ENCODE peak calls at places on chromosomes 12 and 14, in six cellular contexts. One of them, this sample, is unnamed.

GRCh38 chr12:15168279-15168678 is 52.9 kb downstream of the RERG start:
- DNase-seq in heart right ventricle: no peak
- DNase-seq in OCI-LY7: no peak
- DNase-seq in fibroblast of lung: no peak
- DNase-seq in PC-9: no peak
- DNase-seq in RWPE1: no peak
- DNase-seq in this sample: no peak

GRCh38 chr12:73935817-73936216 is 601.8 kb upstream of the ATXN7L3B start:
- DNase-seq in heart right ventricle: no peak
- DNase-seq in OCI-LY7: peak; percentile 14
- DNase-seq in fibroblast of lung: no peak
- DNase-seq in PC-9: no peak
- DNase-seq in RWPE1: no peak
- DNase-seq in this sample: no peak

GRCh38 chr14:92969470-92970232 is 46.7 kb downstream of the CHGA start:
- DNase-seq in heart right ventricle: no peak
- DNase-seq in OCI-LY7: no peak
- DNase-seq in fibroblast of lung: no peak
- DNase-seq in PC-9: no peak
- DNase-seq in RWPE1: no peak
- DNase-seq in this sample: no peak

GRCh38 chr14:101948666-101949205 is 15.6 kb upstream of the DYNC1H1 start:
- DNase-seq in heart right ventricle: no peak
- DNase-seq in OCI-LY7: no peak
- DNase-seq in fibroblast of lung: no peak
- DNase-seq in PC-9: no peak
- DNase-seq in RWPE1: no peak
- DNase-seq in this sample: no peak

GRCh38 chr12:47741340-47741703 is 16.0 kb upstream of the ENDOU start:
- DNase-seq in heart right ventricle: peak; percentile 84
- DNase-seq in OCI-LY7: peak; percentile 56
- DNase-seq in fibroblast of lung: peak; percentile 23
- DNase-seq in PC-9: no peak
- DNase-seq in RWPE1: no peak
- DNase-seq in this sample: peak; percentile 65

GRCh38 chr14:38616959-38617358 is 361.1 kb upstream of the CLEC14A start:
- DNase-seq in heart right ventricle: no peak
- DNase-seq in OCI-LY7: no peak
- DNase-seq in fibroblast of lung: no peak
- DNase-seq in PC-9: no peak
- DNase-seq in RWPE1: no peak
- DNase-seq in this sample: no peak

GRCh38 chr14:90558041-90558982 is 161.5 kb downstream of the CALM1 start:
- DNase-seq in heart right ventricle: no peak
- DNase-seq in OCI-LY7: no peak
- DNase-seq in fibroblast of lung: no peak
- DNase-seq in PC-9: no peak
- DNase-seq in RWPE1: no peak
- DNase-seq in this sample: no peak

GRCh38 chr12:51156366-51156765 is 16.6 kb downstream of the TFCP2 start:
- DNase-seq in heart right ventricle: no peak
- DNase-seq in OCI-LY7: no peak
- DNase-seq in fibroblast of lung: peak; percentile 22
- DNase-seq in PC-9: no peak
- DNase-seq in RWPE1: no peak
- DNase-seq in this sample: no peak

GRCh38 chr12:105418232-105418631 is 87.7 kb downstream of the C12orf75 start:
- DNase-seq in heart right ventricle: no peak
- DNase-seq in OCI-LY7: no peak
- DNase-seq in fibroblast of lung: peak; percentile 96
- DNase-seq in PC-9: peak; percentile 73
- DNase-seq in RWPE1: peak; percentile 75
- DNase-seq in this sample: no peak

GRCh38 chr12:82019533-82019932 is 260.4 kb upstream of the PPFIA2 start:
- DNase-seq in heart right ventricle: no peak
- DNase-seq in OCI-LY7: no peak
- DNase-seq in fibroblast of lung: peak; percentile 6
- DNase-seq in PC-9: no peak
- DNase-seq in RWPE1: no peak
- DNase-seq in this sample: no peak

GRCh38 chr14:100126401-100126800 is 33.0 kb downstream of the DEGS2 start:
- DNase-seq in heart right ventricle: no peak
- DNase-seq in OCI-LY7: no peak
- DNase-seq in fibroblast of lung: no peak
- DNase-seq in PC-9: no peak
- DNase-seq in RWPE1: no peak
- DNase-seq in this sample: no peak

GRCh38 chr14:55347040-55347439 is 64.6 kb downstream of the ATG14 start:
- DNase-seq in heart right ventricle: no peak
- DNase-seq in OCI-LY7: no peak
- DNase-seq in fibroblast of lung: no peak
- DNase-seq in PC-9: no peak
- DNase-seq in RWPE1: no peak
- DNase-seq in this sample: no peak

GRCh38 chr14:96267336-96267735 is 11.3 kb downstream of the BDKRB1 start:
- DNase-seq in heart right ventricle: no peak
- DNase-seq in OCI-LY7: no peak
- DNase-seq in fibroblast of lung: peak; percentile 70
- DNase-seq in PC-9: no peak
- DNase-seq in RWPE1: peak; percentile 89
- DNase-seq in this sample: no peak

GRCh38 chr14:69423279-69423678 is 24.8 kb downstream of the SLC39A9 start:
- DNase-seq in heart right ventricle: no peak
- DNase-seq in OCI-LY7: no peak
- DNase-seq in fibroblast of lung: peak; percentile 50
- DNase-seq in PC-9: no peak
- DNase-seq in RWPE1: no peak
- DNase-seq in this sample: no peak

GRCh38 chr12:116861331-116861730 is 19.9 kb downstream of the HRK start:
- DNase-seq in heart right ventricle: peak; percentile 31
- DNase-seq in OCI-LY7: peak; percentile 92
- DNase-seq in fibroblast of lung: peak; percentile 77
- DNase-seq in PC-9: no peak
- DNase-seq in RWPE1: no peak
- DNase-seq in this sample: no peak

GRCh38 chr14:100692859-100693558 is 33.7 kb upstream of the DLK1 start:
- DNase-seq in heart right ventricle: no peak
- DNase-seq in OCI-LY7: no peak
- DNase-seq in fibroblast of lung: peak; percentile 96
- DNase-seq in PC-9: peak; percentile 82
- DNase-seq in RWPE1: peak; percentile 95
- DNase-seq in this sample: no peak

GRCh38 chr12:3119745-3120660 is 42.8 kb downstream of the TSPAN9 start:
- DNase-seq in heart right ventricle: peak; percentile 78
- DNase-seq in OCI-LY7: no peak
- DNase-seq in fibroblast of lung: peak; percentile 65
- DNase-seq in PC-9: peak; percentile 32
- DNase-seq in RWPE1: peak; percentile 39
- DNase-seq in this sample: peak; percentile 30

GRCh38 chr14:64806202-64806861 is 73.4 kb downstream of the SPTB start:
- DNase-seq in heart right ventricle: no peak
- DNase-seq in OCI-LY7: no peak
- DNase-seq in fibroblast of lung: peak; percentile 98
- DNase-seq in PC-9: peak; percentile 98
- DNase-seq in RWPE1: peak; percentile 80
- DNase-seq in this sample: no peak

GRCh38 chr12:15897433-15897832 is 13.7 kb upstream of the DERA start:
- DNase-seq in heart right ventricle: no peak
- DNase-seq in OCI-LY7: no peak
- DNase-seq in fibroblast of lung: no peak
- DNase-seq in PC-9: no peak
- DNase-seq in RWPE1: no peak
- DNase-seq in this sample: no peak

GRCh38 chr12:48999371-49000131 is at the start of gene DDN:
- DNase-seq in heart right ventricle: peak; percentile 39
- DNase-seq in OCI-LY7: peak; percentile 40
- DNase-seq in fibroblast of lung: peak; percentile 52
- DNase-seq in PC-9: no peak
- DNase-seq in RWPE1: no peak
- DNase-seq in this sample: peak; percentile 79

GRCh38 chr14:98290596-98290995 is 981.4 kb downstream of the BCL11B start:
- DNase-seq in heart right ventricle: no peak
- DNase-seq in OCI-LY7: no peak
- DNase-seq in fibroblast of lung: peak; percentile 35
- DNase-seq in PC-9: no peak
- DNase-seq in RWPE1: peak; percentile 48
- DNase-seq in this sample: no peak

GRCh38 chr14:66000771-66001170 is 485.4 kb upstream of the CCDC196 start:
- DNase-seq in heart right ventricle: no peak
- DNase-seq in OCI-LY7: no peak
- DNase-seq in fibroblast of lung: no peak
- DNase-seq in PC-9: no peak
- DNase-seq in RWPE1: no peak
- DNase-seq in this sample: no peak

GRCh38 chr12:132771126-132771838 is 9.7 kb upstream of the ANKLE2 start:
- DNase-seq in heart right ventricle: no peak
- DNase-seq in OCI-LY7: peak; percentile 92
- DNase-seq in fibroblast of lung: peak; percentile 33
- DNase-seq in PC-9: no peak
- DNase-seq in RWPE1: no peak
- DNase-seq in this sample: no peak

GRCh38 chr14:96893966-96894622 is 96.9 kb downstream of the VRK1 start:
- DNase-seq in heart right ventricle: no peak
- DNase-seq in OCI-LY7: no peak
- DNase-seq in fibroblast of lung: no peak
- DNase-seq in PC-9: no peak
- DNase-seq in RWPE1: no peak
- DNase-seq in this sample: no peak

GRCh38 chr12:15495742-15496141 is 173.4 kb downstream of the PTPRO start:
- DNase-seq in heart right ventricle: no peak
- DNase-seq in OCI-LY7: no peak
- DNase-seq in fibroblast of lung: peak; percentile 6
- DNase-seq in PC-9: no peak
- DNase-seq in RWPE1: no peak
- DNase-seq in this sample: no peak

GRCh38 chr14:49497725-49498348 is 88.3 kb downstream of the RPS29 start:
- DNase-seq in heart right ventricle: no peak
- DNase-seq in OCI-LY7: peak; percentile 78
- DNase-seq in fibroblast of lung: peak; percentile 63
- DNase-seq in PC-9: peak; percentile 57
- DNase-seq in RWPE1: peak; percentile 34
- DNase-seq in this sample: no peak

GRCh38 chr12:103654816-103655215 is 67.7 kb downstream of the STAB2 start:
- DNase-seq in heart right ventricle: no peak
- DNase-seq in OCI-LY7: no peak
- DNase-seq in fibroblast of lung: no peak
- DNase-seq in PC-9: no peak
- DNase-seq in RWPE1: no peak
- DNase-seq in this sample: no peak

GRCh38 chr14:53874704-53875103 is 81.9 kb downstream of the BMP4 start:
- DNase-seq in heart right ventricle: peak; percentile 23
- DNase-seq in OCI-LY7: no peak
- DNase-seq in fibroblast of lung: no peak
- DNase-seq in PC-9: no peak
- DNase-seq in RWPE1: no peak
- DNase-seq in this sample: peak; percentile 4

GRCh38 chr14:51398898-51399297 is 158.9 kb downstream of the TMX1 start:
- DNase-seq in heart right ventricle: no peak
- DNase-seq in OCI-LY7: no peak
- DNase-seq in fibroblast of lung: peak; percentile 84
- DNase-seq in PC-9: peak; percentile 72
- DNase-seq in RWPE1: peak; percentile 66
- DNase-seq in this sample: no peak

GRCh38 chr12:1932264-1932777 is 13.9 kb upstream of the CACNA2D4 start:
- DNase-seq in heart right ventricle: peak; percentile 75
- DNase-seq in OCI-LY7: no peak
- DNase-seq in fibroblast of lung: peak; percentile 48
- DNase-seq in PC-9: no peak
- DNase-seq in RWPE1: no peak
- DNase-seq in this sample: no peak

GRCh38 chr12:98592825-98593322 is 612 bp upstream of the SLC25A3 start:
- DNase-seq in heart right ventricle: no peak
- DNase-seq in OCI-LY7: no peak
- DNase-seq in fibroblast of lung: no peak
- DNase-seq in PC-9: no peak
- DNase-seq in RWPE1: peak; percentile 14
- DNase-seq in this sample: no peak

GRCh38 chr12:98593351-98594049 is at the start of gene SLC25A3:
- DNase-seq in heart right ventricle: peak; percentile 97
- DNase-seq in OCI-LY7: peak; percentile 99
- DNase-seq in fibroblast of lung: peak; percentile 97
- DNase-seq in PC-9: peak; percentile 91
- DNase-seq in RWPE1: peak; percentile 98
- DNase-seq in this sample: peak; percentile 98

GRCh38 chr12:98591209-98591608 is 2.3 kb upstream of the SLC25A3 start:
- DNase-seq in heart right ventricle: no peak
- DNase-seq in OCI-LY7: peak; percentile 43
- DNase-seq in fibroblast of lung: no peak
- DNase-seq in PC-9: no peak
- DNase-seq in RWPE1: no peak
- DNase-seq in this sample: no peak

GRCh38 chr12:98594050-98594853 is 766 bp downstream of the SLC25A3 start:
- DNase-seq in heart right ventricle: peak; percentile 58
- DNase-seq in OCI-LY7: peak; percentile 33
- DNase-seq in fibroblast of lung: peak; percentile 20
- DNase-seq in PC-9: no peak
- DNase-seq in RWPE1: no peak
- DNase-seq in this sample: peak; percentile 23

GRCh38 chr12:98595152-98595988 is 1.9 kb downstream of the SLC25A3 start:
- DNase-seq in heart right ventricle: no peak
- DNase-seq in OCI-LY7: no peak
- DNase-seq in fibroblast of lung: peak; percentile 81
- DNase-seq in PC-9: peak; percentile 75
- DNase-seq in RWPE1: peak; percentile 43
- DNase-seq in this sample: no peak
- H3K27ac ChIP-seq in heart right ventricle: peak overlapping the region; percentile 99
- H3K27ac ChIP-seq in OCI-LY7: no peak overlapping the region
- H3K27ac ChIP-seq in fibroblast of lung: peak overlapping the region; percentile 98
- H3K27ac ChIP-seq in PC-9: peak overlapping the region; percentile 82
- H3K27ac ChIP-seq in RWPE1: no peak overlapping the region
- H3K27ac ChIP-seq in this sample: peak overlapping the region; percentile 94

DNA sequence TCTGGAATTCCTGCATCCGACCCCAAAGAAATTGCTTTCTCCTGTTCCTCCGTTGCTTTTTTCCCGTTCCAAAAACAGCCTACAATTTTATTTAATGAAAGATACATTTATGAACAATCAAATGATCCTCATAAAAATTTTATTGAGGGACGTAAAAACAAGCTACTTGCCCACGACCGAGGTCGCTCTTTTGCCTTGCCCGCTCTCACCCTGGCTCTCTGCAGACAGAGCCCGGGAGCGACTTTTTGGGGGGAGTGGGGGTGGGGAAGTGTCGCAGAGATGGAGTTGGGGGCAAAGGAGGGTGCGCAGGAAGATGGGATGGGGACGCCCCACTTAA is 1.1 kb upstream of the HOXC9 start:
- DNase-seq in heart right ventricle: no peak
- DNase-seq in OCI-LY7: no peak
- DNase-seq in fibroblast of lung: no peak
- DNase-seq in PC-9: no peak
- DNase-seq in RWPE1: no peak
- DNase-seq in this sample: no peak
- H3K27ac ChIP-seq in heart right ventricle: no peak overlapping the region
- H3K27ac ChIP-seq in OCI-LY7: no peak overlapping the region
- H3K27ac ChIP-seq in fibroblast of lung: no peak overlapping the region
- H3K27ac ChIP-seq in PC-9: no peak overlapping the region
- H3K27ac ChIP-seq in RWPE1: no peak overlapping the region
- H3K27ac ChIP-seq in this sample: peak overlapping the region; percentile 100

GRCh38 chr12:108733132-108733531 is 1.8 kb upstream of the CORO1C start:
- DNase-seq in heart right ventricle: no peak
- DNase-seq in OCI-LY7: no peak
- DNase-seq in fibroblast of lung: no peak
- DNase-seq in PC-9: no peak
- DNase-seq in RWPE1: no peak
- DNase-seq in this sample: no peak
- H3K27ac ChIP-seq in heart right ventricle: peak overlapping the region; percentile 98
- H3K27ac ChIP-seq in OCI-LY7: no peak overlapping the region
- H3K27ac ChIP-seq in fibroblast of lung: no peak overlapping the region
- H3K27ac ChIP-seq in PC-9: no peak overlapping the region
- H3K27ac ChIP-seq in RWPE1: peak overlapping the region; percentile 98
- H3K27ac ChIP-seq in this sample: peak overlapping the region; percentile 100

GRCh38 chr12:127296591-127296990 is 970.4 kb upstream of the TMEM132C start:
- DNase-seq in heart right ventricle: no peak
- DNase-seq in OCI-LY7: no peak
- DNase-seq in fibroblast of lung: no peak
- DNase-seq in PC-9: no peak
- DNase-seq in RWPE1: no peak
- DNase-seq in this sample: no peak
- H3K27ac ChIP-seq in heart right ventricle: no peak overlapping the region
- H3K27ac ChIP-seq in OCI-LY7: no peak overlapping the region
- H3K27ac ChIP-seq in fibroblast of lung: no peak overlapping the region
- H3K27ac ChIP-seq in PC-9: no peak overlapping the region
- H3K27ac ChIP-seq in RWPE1: no peak overlapping the region
- H3K27ac ChIP-seq in this sample: no peak overlapping the region